ENCODE peak calls at places on chromosomes 11 and 22, in ten cellular contexts. S, H, O, F, N, D, W, Q, E and Y are unnamed samples.

GRCh38 chr11:117511981-117512448 is 184.4 kb downstream of the CEP164 start:
- DNase-seq in S (no peak), F (no peak), H (no peak), W (no peak), Q (peak), E (no peak), N (no peak), O (no peak), D (no peak), Y (no peak)

GRCh38 chr11:86753376-86753775 is 47.0 kb upstream of the PRSS23 start:
- DNase-seq in S (no peak), F (no peak), O (no peak), N (no peak), E (no peak), W (no peak), H (no peak), D (no peak), Q (no peak), Y (no peak)

GRCh38 chr22:40612291-40612740 is 24.2 kb downstream of the MRTFA start:
- DNase-seq in Q (no peak), S (no peak), O (no peak), N (no peak), H (no peak), D (no peak), W (no peak), E (no peak), F (no peak), Y (no peak)

GRCh38 chr11:1303196-1303821 is 6.1 kb downstream of the TOLLIP start:
- DNase-seq in D (no peak), N (no peak), F (no peak), W (no peak), Q (peak), H (no peak), E (no peak), S (peak), O (no peak), Y (peak)

GRCh38 chr11:131668867-131669780 is 298.7 kb downstream of the NTM start:
- DNase-seq in F (peak), E (no peak), O (peak), W (no peak), N (no peak), S (no peak), Q (peak), H (peak), D (no peak), Y (peak)

GRCh38 chr11:43987384-43988039 is 45.1 kb downstream of the C11orf96 start:
- DNase-seq in O (no peak), N (peak), E (no peak), H (no peak), Q (peak), D (no peak), S (no peak), F (peak), W (peak), Y (peak)

GRCh38 chr11:116459233-116459632 is 313.6 kb downstream of the BUD13 start:
- DNase-seq in N (no peak), H (no peak), Q (peak), O (no peak), F (no peak), E (no peak), D (no peak), S (no peak), W (no peak), Y (no peak)

GRCh38 chr11:46826310-46827044 is 19.6 kb downstream of the CKAP5 start:
- DNase-seq in Q (peak), W (peak), O (peak), N (no peak), S (peak), D (no peak), F (peak), E (peak), H (peak), Y (peak)

GRCh38 chr11:72561856-72562255 is 112.4 kb downstream of the PDE2A start:
- DNase-seq in N (no peak), F (no peak), H (no peak), W (no peak), O (no peak), D (no peak), E (no peak), Q (no peak), S (no peak), Y (no peak)

GRCh38 chr11:79113099-79113498 is 327.7 kb downstream of the TENM4 start:
- DNase-seq in F (no peak), E (no peak), D (no peak), S (no peak), W (no peak), H (no peak), Q (no peak), O (no peak), N (no peak), Y (no peak)

GRCh38 chr22:42821386-42821785 is 35.7 kb downstream of the ARFGAP3 start:
- DNase-seq in F (no peak), O (no peak), S (no peak), W (no peak), D (no peak), E (no peak), N (no peak), Q (no peak), H (no peak), Y (no peak)